ENCODE peak calls at places on chromosomes 13 and 19, in six cellular contexts. R, K, T, M, U and V are unnamed samples.
A peak's percentile ranks its signal among the peaks of the same experiment; 100 is the strongest.

GRCh38 chr19:35549174-35549788 is 3.9 kb downstream of the TMEM147 start:
- DNase-seq in R (peak; percentile 84), U (no peak), M (peak; percentile 88), K (no peak), T (peak; percentile 91), V (peak; percentile 88)

GRCh38 chr13:46521921-46522691 is 30.9 kb upstream of the LRCH1 start:
- DNase-seq in U (no peak), T (no peak), M (no peak), R (no peak), K (no peak), V (no peak)

GRCh38 chr19:31348416-31349159 is 648 bp downstream of the TSHZ3 start:
- DNase-seq in U (no peak), R (peak; percentile 65), M (peak; percentile 70), T (peak; percentile 39), K (no peak), V (peak; percentile 36)

GRCh38 chr13:46134961-46135522 is 30.2 kb upstream of the CPB2 start:
- DNase-seq in T (peak; percentile 18), U (no peak), R (no peak), M (peak; percentile 54), K (no peak), V (peak; percentile 49)

GRCh38 chr19:34468400-34468799 is 13.2 kb upstream of the WTIP start:
- DNase-seq in R (peak; percentile 44), T (no peak), K (no peak), M (no peak), U (no peak), V (no peak)

GRCh38 chr19:10384580-10384979 is 4.2 kb upstream of the TYK2 start:
- DNase-seq in K (no peak), R (no peak), M (no peak), U (no peak), T (peak; percentile 34), V (no peak)

GRCh38 chr19:32519023-32519422 is 62.0 kb upstream of the PDCD5 start:
- DNase-seq in K (no peak), R (no peak), T (no peak), U (no peak), M (no peak), V (no peak)

GRCh38 chr19:1780272-1780957 is 27.1 kb downstream of the ONECUT3 start:
- DNase-seq in R (peak; percentile 75), U (no peak), M (no peak), K (no peak), T (no peak), V (no peak)

GRCh38 chr13:94198666-94199065 is 280.8 kb downstream of the DCT start:
- DNase-seq in R (no peak), K (no peak), T (no peak), M (no peak), U (no peak), V (no peak)

GRCh38 chr19:2582984-2583956 is 107.3 kb downstream of the GADD45B start:
- DNase-seq in T (no peak), K (no peak), R (peak; percentile 36), U (no peak), M (no peak), V (no peak)

GRCh38 chr19:11279505-11280236 is 16.3 kb upstream of the TSPAN16 start:
- DNase-seq in U (no peak), R (no peak), K (no peak), M (no peak), T (no peak), V (no peak)

GRCh38 chr13:46140044-46140443 is 35.2 kb upstream of the CPB2 start:
- DNase-seq in T (no peak), R (no peak), U (no peak), K (no peak), M (no peak), V (no peak)

GRCh38 chr13:72651196-72651595 is 76.2 kb downstream of the MZT1 start:
- DNase-seq in R (no peak), U (no peak), T (peak; percentile 58), M (no peak), K (no peak), V (peak; percentile 7)

GRCh38 chr19:5983367-5983955 is 5.5 kb upstream of the RANBP3 start:
- DNase-seq in U (no peak), R (peak; percentile 65), M (no peak), T (no peak), K (no peak), V (no peak)

GRCh38 chr19:10478903-10479384 is 24.2 kb downstream of the KEAP1 start:
- DNase-seq in K (peak; percentile 83), R (peak; percentile 93), T (peak; percentile 92), M (peak; percentile 98), U (peak; percentile 94), V (peak; percentile 71)

GRCh38 chr13:97493471-97493870 is 59.5 kb downstream of the RAP2A start:
- DNase-seq in T (no peak), K (no peak), R (no peak), M (no peak), U (no peak), V (no peak)

GRCh38 chr13:96089749-96090239 is at the start of gene HS6ST3:
- DNase-seq in R (peak; percentile 42), K (no peak), T (peak; percentile 75), U (peak; percentile 15), M (peak; percentile 88), V (no peak)

GRCh38 chr19:17125052-17125727 is 49.6 kb downstream of the MYO9B start:
- DNase-seq in T (no peak), M (no peak), R (peak; percentile 17), K (no peak), U (no peak), V (no peak)

GRCh38 chr19:6648141-6648715 is 21.7 kb downstream of the TNFSF14 start:
- DNase-seq in M (peak; percentile 10), U (no peak), K (no peak), R (no peak), T (no peak), V (no peak)

GRCh38 chr19:35868172-35868822 is at the start of gene APLP1:
- DNase-seq in M (peak; percentile 86), K (no peak), R (peak; percentile 79), U (peak; percentile 91), T (peak; percentile 92), V (peak; percentile 85)

GRCh38 chr19:4639531-4640246 is 373 bp downstream of the TNFAIP8L1 start:
- DNase-seq in U (no peak), T (no peak), M (no peak), R (no peak), K (no peak), V (peak; percentile 47)

GRCh38 chr19:29663861-29664752 is 1.2 kb upstream of the PLEKHF1 start:
- DNase-seq in U (no peak), R (peak; percentile 69), T (no peak), M (no peak), K (no peak), V (no peak)

GRCh38 chr19:3977242-3978143 is 6.6 kb upstream of the DAPK3 start:
- DNase-seq in M (peak; percentile 78), K (no peak), T (no peak), R (peak; percentile 43), U (no peak), V (peak; percentile 9)

GRCh38 chr19:10010247-10010691 is at the start of gene COL5A3:
- DNase-seq in T (peak; percentile 69), K (no peak), U (no peak), M (peak; percentile 69), R (peak; percentile 84), V (no peak)

GRCh38 chr19:53101518-53101917 is 1.7 kb downstream of the ZNF160 start:
- DNase-seq in K (no peak), R (peak; percentile 34), U (no peak), M (no peak), T (no peak), V (peak; percentile 64)

DNA sequence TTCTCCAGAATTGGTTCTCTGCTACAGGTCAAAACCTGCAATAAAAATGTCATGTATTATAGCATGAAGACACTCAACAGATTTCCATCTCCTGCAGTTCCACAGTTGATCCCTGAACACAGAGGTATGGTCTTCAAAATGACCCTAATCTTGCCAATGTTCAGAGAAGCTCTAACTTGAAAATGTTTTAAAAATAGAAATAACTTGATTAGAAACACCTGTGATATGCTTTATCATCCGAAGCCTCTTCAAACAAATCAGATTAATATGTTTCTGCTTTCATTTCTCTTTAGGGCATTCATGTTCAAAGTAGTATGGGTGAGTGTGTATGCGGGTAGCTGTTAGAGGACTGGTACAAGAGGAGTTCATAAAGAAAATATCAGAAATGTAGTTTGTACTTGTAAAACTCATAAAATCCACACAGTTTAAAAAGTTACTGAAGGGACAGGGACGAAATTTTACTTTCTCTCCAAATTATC is 60.4 kb downstream of the KCNRG start:
- DNase-seq in K (no peak), U (no peak), T (no peak), M (no peak), R (no peak), V (no peak)
- H3K27ac ChIP-seq in K (peak overlapping the region; percentile 92), U (no peak overlapping the region), T (no peak overlapping the region), M (no peak overlapping the region), R (no peak overlapping the region), V (no peak overlapping the region)

DNA sequence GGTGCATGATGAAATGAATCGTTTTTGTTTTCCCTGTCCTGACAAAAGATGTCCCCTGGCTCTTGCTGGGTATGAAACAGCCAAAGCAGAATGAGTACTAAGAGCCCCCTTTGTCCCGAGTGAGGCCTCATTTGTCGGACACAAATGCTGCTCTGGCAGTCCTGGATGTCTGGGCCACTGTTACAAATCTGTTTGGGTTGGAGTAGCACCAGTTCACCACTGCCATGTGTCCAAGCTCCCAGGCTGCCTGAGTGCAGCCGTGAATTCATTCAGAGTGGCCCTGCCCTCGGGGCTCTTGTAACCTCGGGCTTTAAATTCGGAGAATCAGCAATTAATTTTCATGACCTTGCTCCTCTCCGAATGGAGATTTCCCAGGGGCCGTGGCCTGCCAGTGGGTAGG is 182.4 kb downstream of the NUFIP1 start:
- DNase-seq in T (no peak), M (peak; percentile 28), R (no peak), U (peak; percentile 16), K (no peak), V (no peak)
- H3K27ac ChIP-seq in T (no peak overlapping the region), M (no peak overlapping the region), R (no peak overlapping the region), U (no peak overlapping the region), K (peak overlapping the region; percentile 7), V (no peak overlapping the region)

DNA sequence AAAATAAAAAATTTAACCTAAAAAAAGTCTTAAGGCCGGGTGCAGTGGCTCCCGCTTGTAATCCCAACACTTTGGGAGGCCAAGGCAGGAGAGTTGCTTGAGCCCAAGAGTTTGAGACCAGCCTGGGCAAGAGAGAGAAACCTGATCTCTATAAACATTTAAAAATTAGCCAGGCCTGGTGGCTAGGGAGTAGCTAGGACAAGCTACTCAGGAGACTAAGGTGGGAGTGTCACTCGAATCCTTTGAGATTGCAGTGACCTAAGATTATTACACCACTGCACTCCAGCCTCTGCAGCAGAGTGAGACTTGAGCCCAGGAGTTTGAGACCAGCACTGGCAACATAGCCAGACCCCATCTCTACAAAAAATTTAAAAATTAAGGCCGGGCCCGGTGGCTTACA is 1.1 kb downstream of the CCDC97 start:
- DNase-seq in M (no peak), T (no peak), R (peak; percentile 46), U (no peak), K (no peak), V (no peak)
- H3K27ac ChIP-seq in M (no peak overlapping the region), T (no peak overlapping the region), R (peak overlapping the region; percentile 95), U (no peak overlapping the region), K (peak overlapping the region; percentile 97), V (peak overlapping the region; percentile 99)

DNA sequence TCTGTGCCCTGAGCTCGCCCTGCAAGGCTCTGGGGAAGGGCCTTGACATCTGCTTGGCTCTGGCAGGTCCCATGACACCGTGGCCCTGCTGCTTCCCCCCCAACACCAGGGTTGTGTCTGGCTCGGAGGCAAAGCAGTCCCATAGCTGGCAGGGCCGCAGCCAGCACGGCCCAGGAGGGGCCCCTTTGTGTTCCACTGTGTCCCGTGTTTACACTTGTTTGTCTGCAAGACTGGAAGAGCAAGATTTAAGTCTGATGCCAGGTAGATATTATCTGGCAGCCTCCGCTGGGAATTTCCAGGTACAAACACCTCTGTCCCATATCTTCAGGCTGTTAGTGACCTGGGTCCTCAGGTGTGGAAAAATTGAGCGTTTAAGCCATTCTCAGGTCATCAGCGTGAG is 44.3 kb downstream of the MCF2L start:
- DNase-seq in T (no peak), U (no peak), R (no peak), M (no peak), K (no peak), V (peak; percentile 52)
- H3K27ac ChIP-seq in T (no peak overlapping the region), U (no peak overlapping the region), R (no peak overlapping the region), M (no peak overlapping the region), K (no peak overlapping the region), V (peak overlapping the region; percentile 71)